ENCODE peak calls at places on chromosomes 4 and X, in ten cellular contexts. U, H, X, A, Z, D, M, T, P and C are unnamed samples.

GRCh38 chr4:108264693-108265092 is 96.0 kb upstream of the LEF1 start:
- DNase-seq in U (no peak), H (no peak), X (no peak), A (no peak), Z (no peak), D (no peak), M (no peak), T (no peak), P (no peak), C (no peak)

GRCh38 chrX:119605398-119605738 is 856 bp downstream of the NKRF start:
- DNase-seq in U (no peak), H (no peak), X (no peak), A (peak), Z (no peak), D (peak), M (peak), T (no peak), P (no peak), C (no peak)

GRCh38 chr4:40630335-40631021 is 814 bp upstream of the RBM47 start:
- DNase-seq in U (no peak), H (no peak), X (no peak), A (peak), Z (peak), D (no peak), M (no peak), T (no peak), P (no peak), C (no peak)

GRCh38 chr4:3158841-3159240 is 84.4 kb downstream of the HTT start:
- DNase-seq in U (no peak), H (no peak), X (no peak), A (no peak), Z (no peak), D (no peak), M (no peak), T (no peak), P (no peak), C (no peak)

GRCh38 chr4:154707877-154708276 is 35.9 kb upstream of the LRAT start:
- DNase-seq in U (no peak), H (peak), X (no peak), A (no peak), Z (no peak), D (no peak), M (no peak), T (peak), P (no peak), C (no peak)

GRCh38 chr4:6562931-6563901 is 11.8 kb upstream of the MAN2B2 start:
- DNase-seq in U (no peak), H (no peak), X (peak), A (no peak), Z (no peak), D (no peak), M (peak), T (no peak), P (peak), C (no peak)

GRCh38 chr4:8838296-8838695 is 33.3 kb downstream of the HMX1 start:
- DNase-seq in U (no peak), H (no peak), X (no peak), A (no peak), Z (no peak), D (no peak), M (no peak), T (no peak), P (no peak), C (no peak)

GRCh38 chrX:24498975-24499374 is 33.9 kb downstream of the PDK3 start:
- DNase-seq in U (no peak), H (no peak), X (peak), A (no peak), Z (no peak), D (no peak), M (peak), T (no peak), P (peak), C (no peak)

GRCh38 chr4:8273450-8273849 is 3.9 kb downstream of the HTRA3 start:
- DNase-seq in U (no peak), H (no peak), X (no peak), A (no peak), Z (no peak), D (no peak), M (no peak), T (no peak), P (no peak), C (no peak)

GRCh38 chr4:34181891-34182290 is 2062.4 kb downstream of the ARAP2 start:
- DNase-seq in U (no peak), H (peak), X (peak), A (no peak), Z (no peak), D (no peak), M (peak), T (peak), P (peak), C (no peak)

GRCh38 chrX:120791013-120791643 is 84.5 kb downstream of the CT47B1 start:
- DNase-seq in U (peak), H (no peak), X (peak), A (peak), Z (peak), D (no peak), M (peak), T (no peak), P (peak), C (no peak)

GRCh38 chrX:100928660-100929613 is at the start of gene XKRX:
- DNase-seq in U (no peak), H (no peak), X (no peak), A (peak), Z (peak), D (peak), M (peak), T (no peak), P (peak), C (peak)

GRCh38 chrX:150704030-150704613 is 10.9 kb downstream of the MTMR1 start:
- DNase-seq in U (peak), H (no peak), X (no peak), A (no peak), Z (no peak), D (no peak), M (peak), T (peak), P (peak), C (no peak)

GRCh38 chr4:102815981-102816380 is 11.4 kb downstream of the UBE2D3 start:
- DNase-seq in U (peak), H (peak), X (peak), A (no peak), Z (no peak), D (peak), M (peak), T (no peak), P (peak), C (no peak)

GRCh38 chrX:22690116-22690515 is 309.6 kb upstream of the DDX53 start:
- DNase-seq in U (no peak), H (no peak), X (peak), A (no peak), Z (no peak), D (no peak), M (peak), T (no peak), P (peak), C (no peak)

GRCh38 chrX:22691966-22692565 is 307.7 kb upstream of the DDX53 start:
- DNase-seq in U (no peak), H (no peak), X (no peak), A (no peak), Z (no peak), D (no peak), M (no peak), T (no peak), P (no peak), C (no peak)

GRCh38 chrX:22686138-22686541 is 313.6 kb upstream of the DDX53 start:
- DNase-seq in U (peak), H (no peak), X (peak), A (peak), Z (peak), D (no peak), M (no peak), T (no peak), P (peak), C (no peak)

DNA sequence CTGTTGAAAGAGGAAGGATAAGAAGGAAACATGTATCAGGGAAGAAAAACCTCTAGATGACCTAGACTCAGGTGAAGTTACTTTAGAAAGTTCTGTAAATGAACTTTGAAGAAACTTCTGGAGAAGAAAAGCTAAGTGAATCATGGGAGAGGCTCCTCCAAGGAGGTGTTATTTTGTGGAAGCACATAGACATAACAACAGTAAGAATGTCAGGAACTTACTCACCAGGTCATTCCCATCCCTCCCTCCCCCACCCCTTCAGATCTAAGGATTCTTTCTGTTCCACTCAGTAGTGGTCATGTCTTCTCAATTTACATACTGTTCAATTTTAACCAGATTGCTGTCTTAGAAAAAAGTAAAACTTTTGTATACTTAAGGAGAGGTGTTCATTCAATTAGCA is 310.5 kb upstream of the DDX53 start:
- DNase-seq in U (peak), H (no peak), X (no peak), A (no peak), Z (no peak), D (no peak), M (peak), T (no peak), P (peak), C (no peak)
- H3K27ac ChIP-seq in U (no peak), H (no peak), X (no peak), A (no peak), Z (no peak), D (no peak), M (peak), T (no peak), P (no peak), C (no peak)

GRCh38 chr4:110270492-110271197 is 72.2 kb upstream of the ELOVL6 start:
- DNase-seq in U (peak), H (no peak), X (peak), A (no peak), Z (no peak), D (no peak), M (peak), T (no peak), P (peak), C (no peak)
- H3K27ac ChIP-seq in U (no peak), H (no peak), X (no peak), A (no peak), Z (no peak), D (no peak), M (peak), T (no peak), P (no peak), C (no peak)

GRCh38 chrX:131741103-131741581 is 197.3 kb downstream of the OR13H1 start:
- DNase-seq in U (peak), H (no peak), X (no peak), A (no peak), Z (no peak), D (no peak), M (no peak), T (no peak), P (no peak), C (peak)

GRCh38 chrX:131747173-131747572 is 203.3 kb downstream of the OR13H1 start:
- DNase-seq in U (peak), H (no peak), X (no peak), A (no peak), Z (no peak), D (peak), M (no peak), T (no peak), P (no peak), C (no peak)

GRCh38 chrX:131745942-131746489 is 202.1 kb downstream of the OR13H1 start:
- DNase-seq in U (no peak), H (no peak), X (no peak), A (no peak), Z (no peak), D (no peak), M (no peak), T (no peak), P (no peak), C (no peak)

GRCh38 chrX:131746491-131746968 is 202.7 kb downstream of the OR13H1 start:
- DNase-seq in U (peak), H (no peak), X (no peak), A (peak), Z (no peak), D (peak), M (no peak), T (no peak), P (no peak), C (no peak)
- H3K27ac ChIP-seq in U (peak), H (no peak), X (peak), A (peak), Z (peak), D (peak), M (no peak), T (no peak), P (no peak), C (peak)

GRCh38 chr4:73735231-73735630 is 5.1 kb upstream of the CXCL8 start:
- DNase-seq in U (no peak), H (no peak), X (peak), A (no peak), Z (no peak), D (peak), M (peak), T (no peak), P (no peak), C (no peak)

GRCh38 chr4:73742776-73743175 is 2.4 kb downstream of the CXCL8 start:
- DNase-seq in U (no peak), H (no peak), X (no peak), A (no peak), Z (no peak), D (no peak), M (no peak), T (no peak), P (no peak), C (no peak)

GRCh38 chr4:73741140-73741749 is 876 bp downstream of the CXCL8 start:
- DNase-seq in U (no peak), H (no peak), X (no peak), A (no peak), Z (no peak), D (no peak), M (no peak), T (no peak), P (no peak), C (no peak)

GRCh38 chr4:73743825-73744602 is 3.6 kb downstream of the CXCL8 start:
- DNase-seq in U (no peak), H (no peak), X (no peak), A (no peak), Z (no peak), D (no peak), M (no peak), T (no peak), P (no peak), C (no peak)

DNA sequence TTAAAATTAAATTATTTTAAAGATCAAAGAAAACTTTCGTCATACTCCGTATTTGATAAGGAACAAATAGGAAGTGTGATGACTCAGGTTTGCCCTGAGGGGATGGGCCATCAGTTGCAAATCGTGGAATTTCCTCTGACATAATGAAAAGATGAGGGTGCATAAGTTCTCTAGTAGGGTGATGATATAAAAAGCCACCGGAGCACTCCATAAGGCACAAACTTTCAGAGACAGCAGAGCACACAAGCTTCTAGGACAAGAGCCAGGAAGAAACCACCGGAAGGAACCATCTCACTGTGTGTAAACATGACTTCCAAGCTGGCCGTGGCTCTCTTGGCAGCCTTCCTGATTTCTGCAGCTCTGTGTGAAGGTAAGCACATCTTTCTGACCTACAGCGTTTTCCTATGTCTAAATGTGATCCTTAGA is at the start of gene CXCL8:
- DNase-seq in U (peak), H (peak), X (peak), A (peak), Z (peak), D (peak), M (peak), T (no peak), P (peak), C (no peak)
- H3K27ac ChIP-seq in U (peak), H (peak), X (no peak), A (no peak), Z (peak), D (peak), M (peak), T (peak), P (no peak), C (no peak)

GRCh38 chr4:653831-654525 is 20.1 kb downstream of the ATP5ME start:
- DNase-seq in U (no peak), H (no peak), X (no peak), A (no peak), Z (no peak), D (no peak), M (no peak), T (no peak), P (no peak), C (no peak)

GRCh38 chr4:653080-653821 is 20.8 kb downstream of the ATP5ME start:
- DNase-seq in U (no peak), H (no peak), X (no peak), A (no peak), Z (no peak), D (no peak), M (no peak), T (no peak), P (no peak), C (peak)

GRCh38 chr4:654871-655734 is 19.0 kb downstream of the ATP5ME start:
- DNase-seq in U (no peak), H (no peak), X (no peak), A (no peak), Z (no peak), D (no peak), M (no peak), T (no peak), P (no peak), C (peak)

GRCh38 chr4:655735-656151 is 18.3 kb downstream of the ATP5ME start:
- DNase-seq in U (no peak), H (no peak), X (no peak), A (no peak), Z (no peak), D (no peak), M (no peak), T (no peak), P (no peak), C (no peak)

GRCh38 chr4:654526-654845 is 19.6 kb downstream of the ATP5ME start:
- DNase-seq in U (no peak), H (no peak), X (no peak), A (no peak), Z (no peak), D (no peak), M (no peak), T (no peak), P (no peak), C (no peak)
- H3K27ac ChIP-seq in U (no peak), H (no peak), X (no peak), A (no peak), Z (no peak), D (no peak), M (no peak), T (no peak), P (no peak), C (peak)

GRCh38 chr4:121226362-121226761 is 62.2 kb upstream of the TNIP3 start:
- DNase-seq in U (no peak), H (peak), X (no peak), A (no peak), Z (no peak), D (no peak), M (no peak), T (no peak), P (no peak), C (no peak)

GRCh38 chr4:121227254-121227867 is 63.2 kb upstream of the TNIP3 start:
- DNase-seq in U (no peak), H (no peak), X (no peak), A (no peak), Z (no peak), D (no peak), M (no peak), T (no peak), P (no peak), C (no peak)

GRCh38 chr4:121233982-121234381 is 69.9 kb upstream of the TNIP3 start:
- DNase-seq in U (no peak), H (no peak), X (no peak), A (no peak), Z (no peak), D (no peak), M (no peak), T (no peak), P (no peak), C (no peak)

GRCh38 chr4:121229993-121230392 is 65.9 kb upstream of the TNIP3 start:
- DNase-seq in U (no peak), H (no peak), X (no peak), A (no peak), Z (no peak), D (no peak), M (no peak), T (no peak), P (no peak), C (no peak)

DNA sequence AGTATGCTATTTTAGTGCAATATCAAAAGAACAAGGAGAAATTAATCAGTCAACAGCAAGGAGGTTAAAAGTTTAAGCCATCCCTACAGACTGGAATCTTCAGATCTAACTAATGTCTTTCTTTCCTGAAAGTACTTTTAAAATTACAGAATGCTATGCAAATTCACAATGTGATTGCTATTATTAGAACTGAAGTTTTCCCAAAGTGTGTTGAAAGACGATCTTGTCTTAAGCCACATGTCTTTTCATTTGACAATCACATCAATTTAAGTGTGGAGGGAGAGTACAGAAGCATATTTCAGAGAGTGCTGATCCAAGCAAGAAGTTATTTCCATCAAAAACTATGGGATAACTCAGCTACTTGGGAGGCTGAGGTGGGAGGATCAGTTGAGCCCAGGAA is 64.7 kb upstream of the TNIP3 start:
- DNase-seq in U (no peak), H (no peak), X (peak), A (no peak), Z (no peak), D (no peak), M (no peak), T (no peak), P (no peak), C (peak)
- H3K27ac ChIP-seq in U (no peak), H (no peak), X (no peak), A (no peak), Z (no peak), D (no peak), M (no peak), T (no peak), P (no peak), C (no peak)

DNA sequence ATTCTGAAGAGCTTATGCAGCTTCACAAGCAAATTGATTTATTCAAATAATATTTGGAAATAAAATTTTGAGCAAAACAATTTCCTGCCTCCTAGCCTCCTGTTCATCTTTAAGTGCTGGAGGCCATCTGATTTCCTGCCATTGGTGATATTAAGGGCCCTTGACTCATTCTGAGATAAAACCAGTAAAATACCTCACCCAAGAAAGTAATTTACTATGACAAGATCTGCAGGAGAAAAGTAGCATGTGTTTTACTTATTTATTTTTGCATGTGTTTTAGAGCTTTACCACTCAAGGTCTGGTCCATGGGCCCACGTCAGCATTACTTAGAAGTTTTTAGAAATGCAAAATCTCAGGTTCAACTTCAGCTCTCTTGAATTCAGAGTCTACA is 67.7 kb downstream of the DCLK2 start:
- DNase-seq in U (no peak), H (no peak), X (no peak), A (no peak), Z (no peak), D (no peak), M (peak), T (no peak), P (no peak), C (no peak)
- H3K27ac ChIP-seq in U (no peak), H (no peak), X (no peak), A (no peak), Z (no peak), D (no peak), M (peak), T (peak), P (no peak), C (no peak)